ENCODE peak calls at places on chromosome 1, in eight cellular contexts. One of them, this sample, is unnamed.

GRCh38 chr1:156894711-156895407 is 1.3 kb downstream of the PEAR1 start:
- DNase-seq in hepatic stellate cell: peak
- DNase-seq in NCI-H2029: no peak
- DNase-seq in pancreas: peak
- DNase-seq in neuronal stem cell: no peak
- DNase-seq in fibroblast of pulmonary artery: peak
- DNase-seq in endodermal cell: no peak
- DNase-seq in stimulated activated CD8-positive, alpha-beta memory T cell treated with anti-CD3 and anti-CD28 coated beads, Interleukin-7, amount 100 ng/mL, for 4 hours: no peak
- DNase-seq in this sample: peak

GRCh38 chr1:220353229-220354012 is 81.2 kb upstream of the RAB3GAP2 start:
- DNase-seq in fibroblast of pulmonary artery: no peak
- DNase-seq in stimulated activated CD8-positive, alpha-beta memory T cell treated with anti-CD3 and anti-CD28 coated beads, Interleukin-7, amount 100 ng/mL, for 4 hours: no peak
- DNase-seq in endodermal cell: peak
- DNase-seq in hepatic stellate cell: no peak
- DNase-seq in pancreas: peak
- DNase-seq in neuronal stem cell: no peak
- DNase-seq in NCI-H2029: no peak
- DNase-seq in this sample: peak

GRCh38 chr1:30028939-30029338 is 694.4 kb downstream of the MATN1 start:
- DNase-seq in NCI-H2029: no peak
- DNase-seq in neuronal stem cell: no peak
- DNase-seq in hepatic stellate cell: no peak
- DNase-seq in stimulated activated CD8-positive, alpha-beta memory T cell treated with anti-CD3 and anti-CD28 coated beads, Interleukin-7, amount 100 ng/mL, for 4 hours: no peak
- DNase-seq in endodermal cell: peak
- DNase-seq in pancreas: no peak
- DNase-seq in fibroblast of pulmonary artery: no peak
- DNase-seq in this sample: no peak

GRCh38 chr1:201882665-201883132 is 6.0 kb upstream of the SHISA4 start:
- DNase-seq in NCI-H2029: no peak
- DNase-seq in hepatic stellate cell: peak
- DNase-seq in stimulated activated CD8-positive, alpha-beta memory T cell treated with anti-CD3 and anti-CD28 coated beads, Interleukin-7, amount 100 ng/mL, for 4 hours: no peak
- DNase-seq in endodermal cell: no peak
- DNase-seq in pancreas: no peak
- DNase-seq in fibroblast of pulmonary artery: peak
- DNase-seq in neuronal stem cell: no peak
- DNase-seq in this sample: no peak

GRCh38 chr1:34164510-34165381 is at the start of gene CSMD2:
- DNase-seq in fibroblast of pulmonary artery: peak
- DNase-seq in hepatic stellate cell: peak
- DNase-seq in NCI-H2029: peak
- DNase-seq in pancreas: peak
- DNase-seq in stimulated activated CD8-positive, alpha-beta memory T cell treated with anti-CD3 and anti-CD28 coated beads, Interleukin-7, amount 100 ng/mL, for 4 hours: no peak
- DNase-seq in endodermal cell: peak
- DNase-seq in neuronal stem cell: peak
- DNase-seq in this sample: peak

GRCh38 chr1:43247256-43247921 is 22.4 kb upstream of the TMEM125 start:
- DNase-seq in endodermal cell: no peak
- DNase-seq in neuronal stem cell: no peak
- DNase-seq in hepatic stellate cell: no peak
- DNase-seq in stimulated activated CD8-positive, alpha-beta memory T cell treated with anti-CD3 and anti-CD28 coated beads, Interleukin-7, amount 100 ng/mL, for 4 hours: no peak
- DNase-seq in NCI-H2029: no peak
- DNase-seq in fibroblast of pulmonary artery: no peak
- DNase-seq in pancreas: no peak
- DNase-seq in this sample: no peak

GRCh38 chr1:233081686-233082085 is 131.3 kb downstream of the NTPCR start:
- DNase-seq in endodermal cell: no peak
- DNase-seq in pancreas: no peak
- DNase-seq in fibroblast of pulmonary artery: peak
- DNase-seq in hepatic stellate cell: no peak
- DNase-seq in NCI-H2029: peak
- DNase-seq in stimulated activated CD8-positive, alpha-beta memory T cell treated with anti-CD3 and anti-CD28 coated beads, Interleukin-7, amount 100 ng/mL, for 4 hours: no peak
- DNase-seq in neuronal stem cell: no peak
- DNase-seq in this sample: peak

GRCh38 chr1:38095337-38096030 is 48.9 kb upstream of the POU3F1 start:
- DNase-seq in fibroblast of pulmonary artery: no peak
- DNase-seq in neuronal stem cell: no peak
- DNase-seq in pancreas: no peak
- DNase-seq in stimulated activated CD8-positive, alpha-beta memory T cell treated with anti-CD3 and anti-CD28 coated beads, Interleukin-7, amount 100 ng/mL, for 4 hours: no peak
- DNase-seq in hepatic stellate cell: no peak
- DNase-seq in NCI-H2029: no peak
- DNase-seq in endodermal cell: no peak
- DNase-seq in this sample: no peak

GRCh38 chr1:201585099-201585498 is 46.2 kb downstream of the NAV1 start:
- DNase-seq in fibroblast of pulmonary artery: peak
- DNase-seq in neuronal stem cell: no peak
- DNase-seq in endodermal cell: no peak
- DNase-seq in stimulated activated CD8-positive, alpha-beta memory T cell treated with anti-CD3 and anti-CD28 coated beads, Interleukin-7, amount 100 ng/mL, for 4 hours: no peak
- DNase-seq in pancreas: no peak
- DNase-seq in hepatic stellate cell: no peak
- DNase-seq in NCI-H2029: no peak
- DNase-seq in this sample: no peak

GRCh38 chr1:208569181-208569580 is 325.0 kb upstream of the PLXNA2 start:
- DNase-seq in neuronal stem cell: no peak
- DNase-seq in endodermal cell: no peak
- DNase-seq in stimulated activated CD8-positive, alpha-beta memory T cell treated with anti-CD3 and anti-CD28 coated beads, Interleukin-7, amount 100 ng/mL, for 4 hours: no peak
- DNase-seq in hepatic stellate cell: no peak
- DNase-seq in pancreas: no peak
- DNase-seq in fibroblast of pulmonary artery: no peak
- DNase-seq in NCI-H2029: no peak
- DNase-seq in this sample: no peak

GRCh38 chr1:26531651-26532131 is 2.1 kb downstream of the RPS6KA1 start:
- DNase-seq in NCI-H2029: peak
- DNase-seq in fibroblast of pulmonary artery: no peak
- DNase-seq in hepatic stellate cell: no peak
- DNase-seq in pancreas: peak
- DNase-seq in neuronal stem cell: no peak
- DNase-seq in endodermal cell: no peak
- DNase-seq in stimulated activated CD8-positive, alpha-beta memory T cell treated with anti-CD3 and anti-CD28 coated beads, Interleukin-7, amount 100 ng/mL, for 4 hours: no peak
- DNase-seq in this sample: no peak

GRCh38 chr1:156444407-156445001 is 56.1 kb downstream of the MEF2D start:
- DNase-seq in stimulated activated CD8-positive, alpha-beta memory T cell treated with anti-CD3 and anti-CD28 coated beads, Interleukin-7, amount 100 ng/mL, for 4 hours: no peak
- DNase-seq in pancreas: no peak
- DNase-seq in NCI-H2029: no peak
- DNase-seq in fibroblast of pulmonary artery: peak
- DNase-seq in hepatic stellate cell: no peak
- DNase-seq in endodermal cell: peak
- DNase-seq in neuronal stem cell: no peak
- DNase-seq in this sample: peak

GRCh38 chr1:213003281-213003680 is 12.4 kb downstream of the ANGEL2 start:
- DNase-seq in neuronal stem cell: no peak
- DNase-seq in stimulated activated CD8-positive, alpha-beta memory T cell treated with anti-CD3 and anti-CD28 coated beads, Interleukin-7, amount 100 ng/mL, for 4 hours: no peak
- DNase-seq in endodermal cell: no peak
- DNase-seq in fibroblast of pulmonary artery: no peak
- DNase-seq in hepatic stellate cell: no peak
- DNase-seq in pancreas: no peak
- DNase-seq in NCI-H2029: no peak
- DNase-seq in this sample: no peak

GRCh38 chr1:38092256-38092655 is 45.7 kb upstream of the POU3F1 start:
- DNase-seq in NCI-H2029: no peak
- DNase-seq in fibroblast of pulmonary artery: no peak
- DNase-seq in hepatic stellate cell: no peak
- DNase-seq in stimulated activated CD8-positive, alpha-beta memory T cell treated with anti-CD3 and anti-CD28 coated beads, Interleukin-7, amount 100 ng/mL, for 4 hours: no peak
- DNase-seq in pancreas: no peak
- DNase-seq in endodermal cell: no peak
- DNase-seq in neuronal stem cell: no peak
- DNase-seq in this sample: no peak

GRCh38 chr1:29145739-29146437 is 22.2 kb upstream of the TMEM200B start:
- DNase-seq in neuronal stem cell: no peak
- DNase-seq in NCI-H2029: no peak
- DNase-seq in fibroblast of pulmonary artery: peak
- DNase-seq in pancreas: no peak
- DNase-seq in hepatic stellate cell: peak
- DNase-seq in stimulated activated CD8-positive, alpha-beta memory T cell treated with anti-CD3 and anti-CD28 coated beads, Interleukin-7, amount 100 ng/mL, for 4 hours: no peak
- DNase-seq in endodermal cell: no peak
- DNase-seq in this sample: no peak

GRCh38 chr1:224433041-224433670 is 1.4 kb downstream of the WDR26 start:
- DNase-seq in hepatic stellate cell: peak
- DNase-seq in stimulated activated CD8-positive, alpha-beta memory T cell treated with anti-CD3 and anti-CD28 coated beads, Interleukin-7, amount 100 ng/mL, for 4 hours: no peak
- DNase-seq in endodermal cell: peak
- DNase-seq in NCI-H2029: no peak
- DNase-seq in neuronal stem cell: peak
- DNase-seq in fibroblast of pulmonary artery: peak
- DNase-seq in pancreas: no peak
- DNase-seq in this sample: peak

GRCh38 chr1:20337581-20337980 is 46.9 kb downstream of the VWA5B1 start:
- DNase-seq in stimulated activated CD8-positive, alpha-beta memory T cell treated with anti-CD3 and anti-CD28 coated beads, Interleukin-7, amount 100 ng/mL, for 4 hours: no peak
- DNase-seq in endodermal cell: no peak
- DNase-seq in NCI-H2029: no peak
- DNase-seq in fibroblast of pulmonary artery: no peak
- DNase-seq in neuronal stem cell: no peak
- DNase-seq in hepatic stellate cell: no peak
- DNase-seq in pancreas: no peak
- DNase-seq in this sample: no peak

GRCh38 chr1:114154963-114155322 is 1.3 kb upstream of the SYT6 start:
- DNase-seq in fibroblast of pulmonary artery: no peak
- DNase-seq in hepatic stellate cell: no peak
- DNase-seq in pancreas: peak
- DNase-seq in NCI-H2029: no peak
- DNase-seq in stimulated activated CD8-positive, alpha-beta memory T cell treated with anti-CD3 and anti-CD28 coated beads, Interleukin-7, amount 100 ng/mL, for 4 hours: no peak
- DNase-seq in neuronal stem cell: no peak
- DNase-seq in endodermal cell: peak
- DNase-seq in this sample: peak

GRCh38 chr1:228340686-228341449 is 65.8 kb downstream of the TRIM11 start:
- DNase-seq in NCI-H2029: no peak
- DNase-seq in hepatic stellate cell: no peak
- DNase-seq in endodermal cell: peak
- DNase-seq in neuronal stem cell: no peak
- DNase-seq in pancreas: peak
- DNase-seq in fibroblast of pulmonary artery: no peak
- DNase-seq in stimulated activated CD8-positive, alpha-beta memory T cell treated with anti-CD3 and anti-CD28 coated beads, Interleukin-7, amount 100 ng/mL, for 4 hours: no peak
- DNase-seq in this sample: peak

GRCh38 chr1:179369751-179370341 is 4.1 kb downstream of the AXDND1 start:
- DNase-seq in stimulated activated CD8-positive, alpha-beta memory T cell treated with anti-CD3 and anti-CD28 coated beads, Interleukin-7, amount 100 ng/mL, for 4 hours: no peak
- DNase-seq in neuronal stem cell: peak
- DNase-seq in pancreas: no peak
- DNase-seq in hepatic stellate cell: peak
- DNase-seq in NCI-H2029: peak
- DNase-seq in endodermal cell: peak
- DNase-seq in fibroblast of pulmonary artery: peak
- DNase-seq in this sample: no peak

GRCh38 chr1:116026626-116027025 is 50.3 kb downstream of the SLC22A15 start:
- DNase-seq in neuronal stem cell: no peak
- DNase-seq in endodermal cell: no peak
- DNase-seq in NCI-H2029: no peak
- DNase-seq in fibroblast of pulmonary artery: no peak
- DNase-seq in hepatic stellate cell: no peak
- DNase-seq in pancreas: no peak
- DNase-seq in stimulated activated CD8-positive, alpha-beta memory T cell treated with anti-CD3 and anti-CD28 coated beads, Interleukin-7, amount 100 ng/mL, for 4 hours: no peak
- DNase-seq in this sample: no peak

GRCh38 chr1:42322577-42322976 is 12.5 kb downstream of the FOXJ3 start:
- DNase-seq in pancreas: no peak
- DNase-seq in NCI-H2029: no peak
- DNase-seq in stimulated activated CD8-positive, alpha-beta memory T cell treated with anti-CD3 and anti-CD28 coated beads, Interleukin-7, amount 100 ng/mL, for 4 hours: no peak
- DNase-seq in hepatic stellate cell: no peak
- DNase-seq in endodermal cell: no peak
- DNase-seq in neuronal stem cell: no peak
- DNase-seq in fibroblast of pulmonary artery: peak
- DNase-seq in this sample: no peak

GRCh38 chr1:182444497-182444896 is 5.4 kb upstream of the RGSL1 start:
- DNase-seq in endodermal cell: peak
- DNase-seq in hepatic stellate cell: no peak
- DNase-seq in neuronal stem cell: no peak
- DNase-seq in fibroblast of pulmonary artery: no peak
- DNase-seq in pancreas: no peak
- DNase-seq in stimulated activated CD8-positive, alpha-beta memory T cell treated with anti-CD3 and anti-CD28 coated beads, Interleukin-7, amount 100 ng/mL, for 4 hours: no peak
- DNase-seq in NCI-H2029: no peak
- DNase-seq in this sample: no peak

GRCh38 chr1:183075861-183076260 is 52.6 kb downstream of the LAMC1 start:
- DNase-seq in endodermal cell: no peak
- DNase-seq in pancreas: no peak
- DNase-seq in neuronal stem cell: no peak
- DNase-seq in NCI-H2029: no peak
- DNase-seq in hepatic stellate cell: no peak
- DNase-seq in fibroblast of pulmonary artery: peak
- DNase-seq in stimulated activated CD8-positive, alpha-beta memory T cell treated with anti-CD3 and anti-CD28 coated beads, Interleukin-7, amount 100 ng/mL, for 4 hours: no peak
- DNase-seq in this sample: no peak

GRCh38 chr1:44044071-44044801 is 13.0 kb upstream of the SLC6A9 start:
- DNase-seq in endodermal cell: no peak
- DNase-seq in fibroblast of pulmonary artery: no peak
- DNase-seq in stimulated activated CD8-positive, alpha-beta memory T cell treated with anti-CD3 and anti-CD28 coated beads, Interleukin-7, amount 100 ng/mL, for 4 hours: no peak
- DNase-seq in neuronal stem cell: no peak
- DNase-seq in pancreas: no peak
- DNase-seq in NCI-H2029: no peak
- DNase-seq in hepatic stellate cell: no peak
- DNase-seq in this sample: no peak

GRCh38 chr1:92040971-92041370 is 11.2 kb downstream of the EPHX4 start:
- DNase-seq in neuronal stem cell: no peak
- DNase-seq in hepatic stellate cell: no peak
- DNase-seq in NCI-H2029: no peak
- DNase-seq in endodermal cell: peak
- DNase-seq in stimulated activated CD8-positive, alpha-beta memory T cell treated with anti-CD3 and anti-CD28 coated beads, Interleukin-7, amount 100 ng/mL, for 4 hours: no peak
- DNase-seq in pancreas: no peak
- DNase-seq in fibroblast of pulmonary artery: no peak
- DNase-seq in this sample: no peak

GRCh38 chr1:60171793-60172192 is 98.2 kb upstream of the C1orf87 start:
- DNase-seq in endodermal cell: no peak
- DNase-seq in pancreas: no peak
- DNase-seq in NCI-H2029: no peak
- DNase-seq in fibroblast of pulmonary artery: peak
- DNase-seq in stimulated activated CD8-positive, alpha-beta memory T cell treated with anti-CD3 and anti-CD28 coated beads, Interleukin-7, amount 100 ng/mL, for 4 hours: no peak
- DNase-seq in neuronal stem cell: no peak
- DNase-seq in hepatic stellate cell: peak
- DNase-seq in this sample: no peak

GRCh38 chr1:232767381-232768074 is 37.7 kb upstream of the MAP10 start:
- DNase-seq in pancreas: no peak
- DNase-seq in neuronal stem cell: no peak
- DNase-seq in stimulated activated CD8-positive, alpha-beta memory T cell treated with anti-CD3 and anti-CD28 coated beads, Interleukin-7, amount 100 ng/mL, for 4 hours: no peak
- DNase-seq in NCI-H2029: peak
- DNase-seq in fibroblast of pulmonary artery: peak
- DNase-seq in hepatic stellate cell: peak
- DNase-seq in endodermal cell: no peak
- DNase-seq in this sample: no peak

GRCh38 chr1:155082301-155082940 is 3.8 kb downstream of the EFNA3 start:
- DNase-seq in stimulated activated CD8-positive, alpha-beta memory T cell treated with anti-CD3 and anti-CD28 coated beads, Interleukin-7, amount 100 ng/mL, for 4 hours: no peak
- DNase-seq in fibroblast of pulmonary artery: no peak
- DNase-seq in endodermal cell: peak
- DNase-seq in pancreas: peak
- DNase-seq in NCI-H2029: no peak
- DNase-seq in neuronal stem cell: no peak
- DNase-seq in hepatic stellate cell: no peak
- DNase-seq in this sample: no peak